ENCODE peak calls at places on chromosomes 4 and X, in ten cellular contexts. One of them, this sample, is unnamed.
A peak's percentile ranks its signal among the peaks of the same experiment; 100 is the strongest.

GRCh38 chrX:151987108-151987507 is 12.6 kb upstream of the GABRE start:
- DNase-seq in uterus: no peak
- DNase-seq in IMR-90: no peak
- DNase-seq in HFF-Myc: no peak
- DNase-seq in mucosa of descending colon: no peak
- DNase-seq in upper lobe of right lung: no peak
- DNase-seq in adrenal gland: no peak
- DNase-seq in psoas muscle: no peak
- DNase-seq in tibial artery: no peak
- DNase-seq in WERI-Rb-1: no peak
- DNase-seq in this sample: no peak

GRCh38 chr4:56448301-56448700 is 12.2 kb downstream of the PAICS start:
- DNase-seq in uterus: no peak
- DNase-seq in IMR-90: peak; percentile 43
- DNase-seq in HFF-Myc: no peak
- DNase-seq in mucosa of descending colon: no peak
- DNase-seq in upper lobe of right lung: no peak
- DNase-seq in adrenal gland: no peak
- DNase-seq in psoas muscle: no peak
- DNase-seq in tibial artery: no peak
- DNase-seq in WERI-Rb-1: no peak
- DNase-seq in this sample: no peak

GRCh38 chrX:22300130-22300529 is 27.4 kb downstream of the CBLL2 start:
- DNase-seq in uterus: peak; percentile 16
- DNase-seq in IMR-90: peak; percentile 67
- DNase-seq in HFF-Myc: no peak
- DNase-seq in mucosa of descending colon: no peak
- DNase-seq in upper lobe of right lung: no peak
- DNase-seq in adrenal gland: peak; percentile 42
- DNase-seq in psoas muscle: peak; percentile 16
- DNase-seq in tibial artery: no peak
- DNase-seq in WERI-Rb-1: peak; percentile 14
- DNase-seq in this sample: no peak

GRCh38 chr4:143700420-143701352 is at the start of gene FREM3:
- DNase-seq in uterus: no peak
- DNase-seq in IMR-90: no peak
- DNase-seq in HFF-Myc: no peak
- DNase-seq in mucosa of descending colon: no peak
- DNase-seq in upper lobe of right lung: peak; percentile 64
- DNase-seq in adrenal gland: no peak
- DNase-seq in psoas muscle: no peak
- DNase-seq in tibial artery: no peak
- DNase-seq in WERI-Rb-1: peak; percentile 63
- DNase-seq in this sample: peak; percentile 41

GRCh38 chr4:97235516-97235915 is 907.8 kb downstream of the STPG2 start:
- DNase-seq in uterus: no peak
- DNase-seq in IMR-90: no peak
- DNase-seq in HFF-Myc: no peak
- DNase-seq in mucosa of descending colon: no peak
- DNase-seq in upper lobe of right lung: no peak
- DNase-seq in adrenal gland: no peak
- DNase-seq in psoas muscle: no peak
- DNase-seq in tibial artery: no peak
- DNase-seq in WERI-Rb-1: no peak
- DNase-seq in this sample: no peak

GRCh38 chrX:84748965-84749656 is 246.9 kb upstream of the HDX start:
- DNase-seq in uterus: no peak
- DNase-seq in IMR-90: no peak
- DNase-seq in HFF-Myc: no peak
- DNase-seq in mucosa of descending colon: no peak
- DNase-seq in upper lobe of right lung: no peak
- DNase-seq in adrenal gland: no peak
- DNase-seq in psoas muscle: no peak
- DNase-seq in tibial artery: no peak
- DNase-seq in WERI-Rb-1: no peak
- DNase-seq in this sample: no peak

GRCh38 chrX:133290076-133290475 is 71.9 kb upstream of the TFDP3 start:
- DNase-seq in uterus: no peak
- DNase-seq in IMR-90: peak; percentile 7
- DNase-seq in HFF-Myc: no peak
- DNase-seq in mucosa of descending colon: no peak
- DNase-seq in upper lobe of right lung: no peak
- DNase-seq in adrenal gland: no peak
- DNase-seq in psoas muscle: no peak
- DNase-seq in tibial artery: no peak
- DNase-seq in WERI-Rb-1: no peak
- DNase-seq in this sample: no peak

GRCh38 chr4:46506876-46507275 is 116.9 kb upstream of the GABRA2 start:
- DNase-seq in uterus: no peak
- DNase-seq in IMR-90: no peak
- DNase-seq in HFF-Myc: no peak
- DNase-seq in mucosa of descending colon: no peak
- DNase-seq in upper lobe of right lung: no peak
- DNase-seq in adrenal gland: no peak
- DNase-seq in psoas muscle: no peak
- DNase-seq in tibial artery: no peak
- DNase-seq in WERI-Rb-1: no peak
- DNase-seq in this sample: no peak

GRCh38 chr4:73152893-73153292 is 83.4 kb upstream of the COX18 start:
- DNase-seq in uterus: no peak
- DNase-seq in IMR-90: no peak
- DNase-seq in HFF-Myc: no peak
- DNase-seq in mucosa of descending colon: no peak
- DNase-seq in upper lobe of right lung: no peak
- DNase-seq in adrenal gland: no peak
- DNase-seq in psoas muscle: no peak
- DNase-seq in tibial artery: no peak
- DNase-seq in WERI-Rb-1: no peak
- DNase-seq in this sample: no peak

GRCh38 chr4:169663894-169664293 is 43.5 kb downstream of the CLCN3 start:
- DNase-seq in uterus: no peak
- DNase-seq in IMR-90: peak; percentile 31
- DNase-seq in HFF-Myc: no peak
- DNase-seq in mucosa of descending colon: no peak
- DNase-seq in upper lobe of right lung: no peak
- DNase-seq in adrenal gland: no peak
- DNase-seq in psoas muscle: no peak
- DNase-seq in tibial artery: no peak
- DNase-seq in WERI-Rb-1: no peak
- DNase-seq in this sample: no peak

GRCh38 chr4:169208516-169208915 is 62.2 kb downstream of the SH3RF1 start:
- DNase-seq in uterus: no peak
- DNase-seq in IMR-90: peak; percentile 54
- DNase-seq in HFF-Myc: no peak
- DNase-seq in mucosa of descending colon: no peak
- DNase-seq in upper lobe of right lung: no peak
- DNase-seq in adrenal gland: no peak
- DNase-seq in psoas muscle: no peak
- DNase-seq in tibial artery: no peak
- DNase-seq in WERI-Rb-1: no peak
- DNase-seq in this sample: no peak

GRCh38 chr4:5888222-5888701 is 4.6 kb downstream of the CRMP1 start:
- DNase-seq in uterus: no peak
- DNase-seq in IMR-90: no peak
- DNase-seq in HFF-Myc: no peak
- DNase-seq in mucosa of descending colon: no peak
- DNase-seq in upper lobe of right lung: no peak
- DNase-seq in adrenal gland: no peak
- DNase-seq in psoas muscle: no peak
- DNase-seq in tibial artery: no peak
- DNase-seq in WERI-Rb-1: peak; percentile 90
- DNase-seq in this sample: no peak

GRCh38 chrX:105502336-105502735 is 281.8 kb upstream of the TEX13A start:
- DNase-seq in uterus: no peak
- DNase-seq in IMR-90: no peak
- DNase-seq in HFF-Myc: no peak
- DNase-seq in mucosa of descending colon: no peak
- DNase-seq in upper lobe of right lung: no peak
- DNase-seq in adrenal gland: no peak
- DNase-seq in psoas muscle: no peak
- DNase-seq in tibial artery: no peak
- DNase-seq in WERI-Rb-1: no peak
- DNase-seq in this sample: no peak

GRCh38 chr4:100076753-100077152 is 113.5 kb downstream of the DDIT4L start:
- DNase-seq in uterus: no peak
- DNase-seq in IMR-90: peak; percentile 14
- DNase-seq in HFF-Myc: no peak
- DNase-seq in mucosa of descending colon: no peak
- DNase-seq in upper lobe of right lung: no peak
- DNase-seq in adrenal gland: no peak
- DNase-seq in psoas muscle: no peak
- DNase-seq in tibial artery: no peak
- DNase-seq in WERI-Rb-1: no peak
- DNase-seq in this sample: no peak

GRCh38 chrX:108091878-108092291 is 307 bp downstream of the ATG4A start:
- DNase-seq in uterus: no peak
- DNase-seq in IMR-90: no peak
- DNase-seq in HFF-Myc: no peak
- DNase-seq in mucosa of descending colon: no peak
- DNase-seq in upper lobe of right lung: no peak
- DNase-seq in adrenal gland: no peak
- DNase-seq in psoas muscle: no peak
- DNase-seq in tibial artery: no peak
- DNase-seq in WERI-Rb-1: no peak
- DNase-seq in this sample: no peak
- H3K4me3 ChIP-seq in uterus: peak overlapping the region; percentile 44
- H3K4me3 ChIP-seq in IMR-90: peak overlapping the region; percentile 73
- H3K4me3 ChIP-seq in HFF-Myc: peak overlapping the region; percentile 68
- H3K4me3 ChIP-seq in mucosa of descending colon: peak overlapping the region; percentile 24
- H3K4me3 ChIP-seq in upper lobe of right lung: peak overlapping the region; percentile 62
- H3K4me3 ChIP-seq in adrenal gland: peak overlapping the region; percentile 49
- H3K4me3 ChIP-seq in psoas muscle: peak overlapping the region; percentile 70
- H3K4me3 ChIP-seq in tibial artery: peak overlapping the region; percentile 71
- H3K4me3 ChIP-seq in WERI-Rb-1: peak overlapping the region; percentile 63
- H3K4me3 ChIP-seq in this sample: peak overlapping the region; percentile 95

DNA sequence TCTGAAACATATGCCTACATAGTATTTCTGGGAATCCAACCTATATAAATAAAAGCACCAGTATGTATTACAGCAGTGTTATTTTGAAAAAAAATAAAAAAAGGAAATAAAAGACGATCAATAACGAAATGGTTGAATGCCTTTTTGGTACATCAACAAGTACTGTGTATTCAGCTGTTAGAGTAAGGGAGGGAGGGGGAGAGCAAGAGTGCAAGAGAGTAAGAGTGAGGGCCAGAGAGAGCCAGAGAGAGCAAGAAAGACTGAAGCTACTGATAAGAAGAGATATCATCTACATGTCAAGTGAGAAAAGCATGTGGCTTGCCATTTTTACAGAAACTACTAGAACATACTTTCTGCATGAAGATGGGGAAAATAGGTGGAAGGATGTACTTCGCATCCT is 1.8 kb downstream of the SPIN4 start:
- DNase-seq in uterus: no peak
- DNase-seq in IMR-90: no peak
- DNase-seq in HFF-Myc: no peak
- DNase-seq in mucosa of descending colon: no peak
- DNase-seq in upper lobe of right lung: no peak
- DNase-seq in adrenal gland: no peak
- DNase-seq in psoas muscle: no peak
- DNase-seq in tibial artery: no peak
- DNase-seq in WERI-Rb-1: no peak
- DNase-seq in this sample: no peak
- H3K4me3 ChIP-seq in uterus: no peak overlapping the region
- H3K4me3 ChIP-seq in IMR-90: no peak overlapping the region
- H3K4me3 ChIP-seq in HFF-Myc: peak overlapping the region; percentile 60
- H3K4me3 ChIP-seq in mucosa of descending colon: no peak overlapping the region
- H3K4me3 ChIP-seq in upper lobe of right lung: peak overlapping the region; percentile 67
- H3K4me3 ChIP-seq in adrenal gland: no peak overlapping the region
- H3K4me3 ChIP-seq in psoas muscle: no peak overlapping the region
- H3K4me3 ChIP-seq in tibial artery: peak overlapping the region; percentile 70
- H3K4me3 ChIP-seq in WERI-Rb-1: peak overlapping the region; percentile 16
- H3K4me3 ChIP-seq in this sample: peak overlapping the region; percentile 5

DNA sequence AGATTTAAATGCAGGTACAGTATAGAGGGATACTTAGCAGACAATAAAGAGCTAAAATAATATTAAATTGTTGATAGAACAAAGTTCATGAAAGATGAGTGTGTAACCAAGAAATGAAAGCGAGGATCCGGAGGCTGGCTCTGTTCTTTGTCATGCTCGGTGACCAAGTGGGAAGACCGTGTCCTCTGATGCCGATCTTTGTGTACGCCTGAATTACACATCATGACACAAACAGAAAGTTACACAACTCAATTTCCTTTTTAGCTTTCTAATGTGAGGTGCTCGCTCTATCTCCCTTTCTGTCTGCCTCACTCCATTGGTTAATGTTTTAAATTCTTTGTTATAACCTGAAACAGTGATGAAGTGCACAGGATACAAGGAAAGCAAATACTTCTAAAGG is 114.8 kb upstream of the NEIL3 start:
- DNase-seq in uterus: no peak
- DNase-seq in IMR-90: no peak
- DNase-seq in HFF-Myc: no peak
- DNase-seq in mucosa of descending colon: no peak
- DNase-seq in upper lobe of right lung: no peak
- DNase-seq in adrenal gland: no peak
- DNase-seq in psoas muscle: no peak
- DNase-seq in tibial artery: no peak
- DNase-seq in WERI-Rb-1: no peak
- DNase-seq in this sample: no peak
- H3K4me3 ChIP-seq in uterus: no peak overlapping the region
- H3K4me3 ChIP-seq in IMR-90: no peak overlapping the region
- H3K4me3 ChIP-seq in HFF-Myc: no peak overlapping the region
- H3K4me3 ChIP-seq in mucosa of descending colon: no peak overlapping the region
- H3K4me3 ChIP-seq in upper lobe of right lung: no peak overlapping the region
- H3K4me3 ChIP-seq in adrenal gland: no peak overlapping the region
- H3K4me3 ChIP-seq in psoas muscle: no peak overlapping the region
- H3K4me3 ChIP-seq in tibial artery: no peak overlapping the region
- H3K4me3 ChIP-seq in WERI-Rb-1: no peak overlapping the region
- H3K4me3 ChIP-seq in this sample: no peak overlapping the region

DNA sequence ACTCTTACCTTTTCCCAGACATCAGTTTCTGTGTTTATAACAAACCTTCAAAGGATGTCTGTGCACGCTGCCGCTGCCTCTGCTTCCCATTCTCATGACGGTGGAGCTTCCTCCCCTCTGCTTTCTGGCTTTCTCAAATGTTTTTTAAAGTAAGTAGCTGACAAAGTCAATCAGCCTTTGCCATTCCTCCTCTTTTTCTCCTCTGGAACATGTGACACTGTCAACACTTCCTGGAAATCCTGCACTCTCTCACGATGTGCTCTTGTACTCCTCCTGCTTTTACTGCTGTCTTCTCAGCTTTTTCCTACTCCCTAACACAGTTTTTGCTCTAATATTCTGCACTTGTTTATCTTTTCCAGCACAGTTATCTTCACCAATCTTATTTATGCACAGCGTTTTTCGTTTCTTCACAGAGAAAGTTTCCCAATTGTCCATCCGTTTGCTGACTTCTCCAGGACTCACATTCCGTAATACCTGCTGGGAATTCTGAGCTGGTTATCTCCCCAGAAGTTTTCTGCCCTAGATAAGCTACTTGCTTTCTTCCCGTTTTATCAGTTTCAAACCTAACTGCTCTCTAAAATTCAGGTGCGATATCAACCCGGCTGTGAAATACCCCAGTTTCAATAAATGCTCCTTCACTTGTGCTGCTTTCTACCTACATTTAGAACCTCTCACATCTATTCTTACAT is 465.6 kb upstream of the AGA start:
- DNase-seq in uterus: no peak
- DNase-seq in IMR-90: no peak
- DNase-seq in HFF-Myc: no peak
- DNase-seq in mucosa of descending colon: no peak
- DNase-seq in upper lobe of right lung: no peak
- DNase-seq in adrenal gland: no peak
- DNase-seq in psoas muscle: no peak
- DNase-seq in tibial artery: no peak
- DNase-seq in WERI-Rb-1: no peak
- DNase-seq in this sample: no peak
- H3K4me3 ChIP-seq in uterus: no peak overlapping the region
- H3K4me3 ChIP-seq in IMR-90: no peak overlapping the region
- H3K4me3 ChIP-seq in HFF-Myc: no peak overlapping the region
- H3K4me3 ChIP-seq in mucosa of descending colon: no peak overlapping the region
- H3K4me3 ChIP-seq in upper lobe of right lung: no peak overlapping the region
- H3K4me3 ChIP-seq in adrenal gland: no peak overlapping the region
- H3K4me3 ChIP-seq in psoas muscle: no peak overlapping the region
- H3K4me3 ChIP-seq in tibial artery: no peak overlapping the region
- H3K4me3 ChIP-seq in WERI-Rb-1: no peak overlapping the region
- H3K4me3 ChIP-seq in this sample: peak overlapping the region; percentile 35